ENCODE peak calls at places on chromosomes 2 and 18, in seven cellular contexts. M is foreskin fibroblast, E is aorta, B is nephron progenitor cell, Z is NCI-H1417, F is anterior cingulate cortex, L is right cardiac atrium. Q is an unnamed sample.

GRCh38 chr2:186641807-186642321 is 52.0 kb upstream of the FAM171B start:
- DNase-seq in M (peak; percentile 84), E (no peak), B (peak; percentile 4), Z (peak; percentile 6), F (peak; percentile 8), L (no peak), Q (peak; percentile 29)

GRCh38 chr2:119958642-119959268 is 54.1 kb upstream of the EPB41L5 start:
- DNase-seq in M (peak; percentile 11), E (no peak), B (no peak), Z (no peak), F (no peak), L (no peak), Q (no peak)

GRCh38 chr2:32357545-32358482 is 991 bp downstream of the BIRC6 start:
- DNase-seq in M (peak; percentile 56), E (peak; percentile 69), B (peak; percentile 61), Z (peak; percentile 37), F (peak; percentile 34), L (peak; percentile 78), Q (peak; percentile 26)

GRCh38 chr2:188315750-188316149 is 24.1 kb downstream of the GULP1 start:
- DNase-seq in M (no peak), E (no peak), B (no peak), Z (no peak), F (no peak), L (no peak), Q (no peak)

GRCh38 chr18:74040459-74041332 is 106.9 kb downstream of the FBXO15 start:
- DNase-seq in M (peak; percentile 12), E (no peak), B (peak; percentile 61), Z (peak; percentile 39), F (no peak), L (peak; percentile 53), Q (no peak)

GRCh38 chr2:42141687-42142475 is 27.3 kb upstream of the EML4 start:
- DNase-seq in M (peak; percentile 77), E (peak; percentile 68), B (peak; percentile 59), Z (peak; percentile 18), F (no peak), L (peak; percentile 75), Q (peak; percentile 53)

GRCh38 chr2:132403176-132403575 is 13.4 kb upstream of the GPR39 start:
- DNase-seq in M (no peak), E (no peak), B (no peak), Z (no peak), F (no peak), L (no peak), Q (no peak)

GRCh38 chr2:239216614-239217273 is 184.1 kb downstream of the HDAC4 start:
- DNase-seq in M (no peak), E (no peak), B (no peak), Z (no peak), F (no peak), L (no peak), Q (no peak)

GRCh38 chr18:69727912-69728572 is 219.6 kb downstream of the CD226 start:
- DNase-seq in M (no peak), E (no peak), B (no peak), Z (no peak), F (no peak), L (no peak), Q (no peak)

GRCh38 chr18:2304378-2305175 is 266.7 kb downstream of the METTL4 start:
- DNase-seq in M (peak; percentile 16), E (no peak), B (no peak), Z (no peak), F (no peak), L (no peak), Q (no peak)

GRCh38 chr2:162092656-162093556 is 18.9 kb upstream of the DPP4 start:
- DNase-seq in M (peak; percentile 96), E (peak; percentile 76), B (no peak), Z (no peak), F (no peak), L (no peak), Q (no peak)

GRCh38 chr2:29662841-29663240 is 258.5 kb downstream of the ALK start:
- DNase-seq in M (no peak), E (no peak), B (no peak), Z (no peak), F (no peak), L (no peak), Q (no peak)

GRCh38 chr18:28091197-28091596 is 85.7 kb downstream of the CDH2 start:
- DNase-seq in M (no peak), E (no peak), B (no peak), Z (no peak), F (no peak), L (no peak), Q (no peak)

GRCh38 chr2:215796160-215796559 is 217.2 kb downstream of the MREG start:
- DNase-seq in M (peak; percentile 81), E (no peak), B (no peak), Z (no peak), F (no peak), L (no peak), Q (peak; percentile 34)

GRCh38 chr2:69300650-69301049 is 86.4 kb downstream of the GFPT1 start:
- DNase-seq in M (peak; percentile 15), E (no peak), B (no peak), Z (no peak), F (no peak), L (no peak), Q (no peak)

GRCh38 chr2:231554327-231554726 is 24.1 kb upstream of the NMUR1 start:
- DNase-seq in M (no peak), E (no peak), B (no peak), Z (no peak), F (no peak), L (no peak), Q (no peak)

GRCh38 chr18:74197705-74198341 is 49.5 kb downstream of the TIMM21 start:
- DNase-seq in M (no peak), E (no peak), B (no peak), Z (no peak), F (no peak), L (no peak), Q (no peak)

GRCh38 chr18:59957957-59958356 is 58.2 kb downstream of the PMAIP1 start:
- DNase-seq in M (peak; percentile 92), E (no peak), B (no peak), Z (peak; percentile 97), F (no peak), L (no peak), Q (peak; percentile 94)

GRCh38 chr2:71928734-71929481 is 218.8 kb downstream of the CYP26B1 start:
- DNase-seq in M (no peak), E (no peak), B (no peak), Z (no peak), F (no peak), L (no peak), Q (no peak)

GRCh38 chr2:220224711-220225519 is 597.5 kb downstream of the SLC4A3 start:
- DNase-seq in M (peak; percentile 82), E (no peak), B (no peak), Z (no peak), F (no peak), L (no peak), Q (no peak)

GRCh38 chr2:191758420-191759199 is 80.7 kb downstream of the NABP1 start:
- DNase-seq in M (peak; percentile 65), E (peak; percentile 60), B (peak; percentile 27), Z (peak; percentile 1), F (no peak), L (peak; percentile 61), Q (peak; percentile 18)

GRCh38 chr18:52992041-52992440 is 652.0 kb downstream of the DCC start:
- DNase-seq in M (no peak), E (no peak), B (no peak), Z (no peak), F (no peak), L (no peak), Q (no peak)

GRCh38 chr2:81412681-81413080 is 1108.1 kb upstream of the LRRTM1 start:
- DNase-seq in M (no peak), E (no peak), B (no peak), Z (no peak), F (no peak), L (no peak), Q (no peak)

GRCh38 chr2:169046440-169047151 is 15.5 kb upstream of the ABCB11 start:
- DNase-seq in M (no peak), E (no peak), B (no peak), Z (no peak), F (no peak), L (no peak), Q (no peak)